ENCODE peak calls at places on chromosomes 11 and 22, in five cellular contexts. M, T, V, U and L are unnamed samples.

GRCh38 chr22:17266261-17266971 is 47.2 kb upstream of the ADA2 start:
- DNase-seq in U (no peak), M (peak), T (no peak), V (no peak), L (no peak)

GRCh38 chr11:65498042-65498726 is 661 bp upstream of the MALAT1 start:
- DNase-seq in T (no peak), M (peak), V (no peak), U (peak), L (no peak)

GRCh38 chr11:62705401-62705800 is 1.8 kb downstream of the BSCL2 start:
- DNase-seq in V (no peak), T (no peak), U (no peak), M (no peak), L (no peak)

GRCh38 chr11:77086521-77087472 is 15.8 kb upstream of the OMP start:
- DNase-seq in M (peak), U (no peak), T (no peak), V (no peak), L (no peak)

GRCh38 chr11:67644042-67644441 is 4.5 kb upstream of the TBX10 start:
- DNase-seq in U (peak), T (no peak), M (peak), V (no peak), L (no peak)

GRCh38 chr11:72604256-72604655 is 70.0 kb downstream of the PDE2A start:
- DNase-seq in V (no peak), M (no peak), U (no peak), T (no peak), L (no peak)

GRCh38 chr11:9069256-9069655 is 22.1 kb downstream of the SCUBE2 start:
- DNase-seq in T (no peak), U (no peak), V (no peak), M (no peak), L (no peak)

GRCh38 chr11:58640386-58641023 is 18.0 kb downstream of the CNTF start:
- DNase-seq in V (no peak), T (no peak), M (no peak), U (no peak), L (no peak)

GRCh38 chr11:105357146-105357545 is 217.6 kb upstream of the CARD18 start:
- DNase-seq in V (no peak), U (no peak), M (no peak), T (no peak), L (no peak)

GRCh38 chr11:121561240-121561639 is 108.5 kb upstream of the SORL1-AS1 start:
- DNase-seq in U (no peak), V (no peak), M (no peak), T (no peak), L (no peak)

GRCh38 chr11:3107608-3108182 is 50.5 kb upstream of the CARS1 start:
- DNase-seq in M (no peak), T (peak), U (no peak), V (no peak), L (no peak)

GRCh38 chr11:1762537-1763302 is 1.0 kb downstream of the CTSD start:
- DNase-seq in M (peak), U (peak), T (no peak), V (no peak), L (no peak)

GRCh38 chr22:38951734-38952133 is 5.7 kb upstream of the APOBEC3A start:
- DNase-seq in V (no peak), M (peak), U (no peak), T (no peak), L (no peak)

GRCh38 chr11:94185387-94186084 is 56.9 kb downstream of the PANX1 start:
- DNase-seq in U (no peak), M (no peak), V (peak), T (no peak), L (no peak)

GRCh38 chr11:117972044-117972443 is 14.2 kb upstream of the IL10RA start:
- DNase-seq in M (no peak), U (no peak), V (no peak), T (no peak), L (no peak)

GRCh38 chr22:35883028-35883620 is 145.5 kb downstream of the RBFOX2 start:
- DNase-seq in M (peak), T (no peak), V (no peak), U (peak), L (no peak)

GRCh38 chr11:60957188-60957587 is 5.2 kb upstream of the SLC15A3 start:
- DNase-seq in T (no peak), U (no peak), V (no peak), M (no peak), L (peak)

GRCh38 chr11:86440305-86440716 is 65.6 kb downstream of the CCDC81 start:
- DNase-seq in T (no peak), V (no peak), U (no peak), M (no peak), L (no peak)

GRCh38 chr11:36041988-36042606 is 98.2 kb downstream of the LDLRAD3 start:
- DNase-seq in M (peak), U (peak), V (no peak), T (no peak), L (no peak)

GRCh38 chr11:40274017-40274416 is 1185.4 kb downstream of the LRRC4C start:
- DNase-seq in U (no peak), T (no peak), M (no peak), V (no peak), L (no peak)

GRCh38 chr11:131371791-131372104 is 1.3 kb downstream of the NTM start:
- DNase-seq in U (no peak), M (no peak), T (no peak), V (no peak), L (no peak)
- H3K27ac ChIP-seq in U (no peak), M (no peak), T (no peak), V (no peak), L (no peak)

DNA sequence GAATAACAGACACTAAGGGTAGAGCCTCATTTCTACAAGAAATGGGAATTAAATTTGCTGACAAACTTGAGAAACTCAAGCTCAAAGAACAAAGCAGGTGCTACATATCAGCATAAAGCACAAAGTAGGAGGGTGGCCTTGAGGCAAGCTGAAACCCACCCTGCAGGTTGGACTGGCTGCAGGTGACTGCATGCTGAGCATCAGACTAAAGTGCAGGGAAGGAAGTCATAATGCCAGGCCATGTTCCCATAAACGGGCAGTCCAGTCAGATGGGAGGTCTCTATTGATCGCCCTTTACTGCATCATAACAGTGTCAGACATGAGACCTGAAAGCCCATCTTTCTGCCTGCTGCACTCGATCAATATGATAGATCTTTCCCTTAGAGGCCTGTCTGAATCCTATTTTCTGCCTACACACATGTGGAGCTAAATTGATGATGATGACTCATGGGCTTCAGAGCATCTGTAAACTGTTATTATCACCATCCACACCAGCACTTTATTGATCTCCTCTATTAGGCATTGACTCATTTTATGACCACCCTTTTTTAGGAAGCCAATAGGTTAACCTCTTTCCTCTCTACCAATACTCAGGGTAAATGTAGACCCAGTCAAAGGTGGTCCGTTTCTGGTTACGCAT is 224.4 kb upstream of the DDI1 start:
- DNase-seq in M (no peak), T (no peak), U (no peak), V (no peak), L (no peak)
- H3K27ac ChIP-seq in M (no peak), T (no peak), U (no peak), V (no peak), L (no peak)

GRCh38 chr11:114152162-114152561 is 92.7 kb downstream of the ZBTB16 start:
- DNase-seq in T (no peak), V (no peak), M (no peak), U (no peak), L (no peak)

GRCh38 chr11:114149689-114150407 is 90.3 kb downstream of the ZBTB16 start:
- DNase-seq in U (no peak), M (no peak), T (no peak), V (no peak), L (no peak)

GRCh38 chr11:114152785-114153184 is 93.3 kb downstream of the ZBTB16 start:
- DNase-seq in U (no peak), V (no peak), T (no peak), M (no peak), L (no peak)

GRCh38 chr11:114151631-114152030 is 92.1 kb downstream of the ZBTB16 start:
- DNase-seq in U (no peak), V (no peak), M (no peak), T (no peak), L (no peak)

DNA sequence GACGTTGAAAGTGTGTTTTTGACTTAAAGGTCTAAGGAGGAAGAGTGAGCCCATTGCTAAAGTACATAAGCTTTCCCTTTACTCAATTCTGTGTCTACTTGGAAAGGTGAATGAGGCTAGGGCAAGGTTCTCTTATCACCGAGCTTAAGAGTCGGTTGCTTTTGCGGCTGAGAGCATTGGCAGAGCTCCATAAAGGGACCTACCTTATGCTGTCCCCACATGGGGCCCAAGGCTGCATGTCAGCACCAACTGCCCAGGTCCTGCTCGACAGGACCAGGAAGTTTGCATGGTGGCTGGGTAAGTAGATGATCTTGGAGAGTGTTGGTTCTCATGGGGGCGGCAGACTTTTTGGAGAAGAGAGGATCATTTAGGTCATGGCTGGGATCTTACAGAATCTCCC is 91.2 kb downstream of the ZBTB16 start:
- DNase-seq in M (peak), T (no peak), U (no peak), V (no peak), L (no peak)
- H3K27ac ChIP-seq in M (no peak), T (peak), U (no peak), V (no peak), L (no peak)

DNA sequence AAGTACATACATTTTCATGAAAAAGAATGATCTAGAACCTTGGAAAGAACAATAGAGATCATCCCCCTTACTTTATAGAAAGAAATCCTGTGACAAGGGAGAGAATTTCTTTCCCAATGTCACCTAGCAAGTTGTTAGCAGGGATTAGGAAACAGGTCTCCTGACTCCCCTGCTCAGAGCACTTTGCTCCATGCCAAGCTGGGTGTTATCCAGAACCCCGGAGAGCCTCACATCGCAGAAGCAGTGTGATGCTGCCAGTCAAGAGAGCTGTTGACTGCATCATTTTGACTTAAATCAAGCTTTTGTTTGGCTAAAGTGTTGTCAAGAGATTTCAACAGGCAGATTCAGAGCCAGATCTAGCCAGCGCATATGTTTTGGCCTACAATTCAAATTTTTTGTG is 3.6 kb upstream of the RRAS2 start:
- DNase-seq in U (no peak), M (no peak), V (no peak), T (no peak), L (no peak)
- H3K27ac ChIP-seq in U (no peak), M (no peak), V (no peak), T (no peak), L (no peak)

GRCh38 chr11:70398834-70399680 is 728 bp downstream of the CTTN start:
- DNase-seq in U (no peak), M (no peak), V (no peak), T (no peak), L (no peak)
- H3K27ac ChIP-seq in U (peak), M (peak), V (peak), T (peak), L (peak)

DNA sequence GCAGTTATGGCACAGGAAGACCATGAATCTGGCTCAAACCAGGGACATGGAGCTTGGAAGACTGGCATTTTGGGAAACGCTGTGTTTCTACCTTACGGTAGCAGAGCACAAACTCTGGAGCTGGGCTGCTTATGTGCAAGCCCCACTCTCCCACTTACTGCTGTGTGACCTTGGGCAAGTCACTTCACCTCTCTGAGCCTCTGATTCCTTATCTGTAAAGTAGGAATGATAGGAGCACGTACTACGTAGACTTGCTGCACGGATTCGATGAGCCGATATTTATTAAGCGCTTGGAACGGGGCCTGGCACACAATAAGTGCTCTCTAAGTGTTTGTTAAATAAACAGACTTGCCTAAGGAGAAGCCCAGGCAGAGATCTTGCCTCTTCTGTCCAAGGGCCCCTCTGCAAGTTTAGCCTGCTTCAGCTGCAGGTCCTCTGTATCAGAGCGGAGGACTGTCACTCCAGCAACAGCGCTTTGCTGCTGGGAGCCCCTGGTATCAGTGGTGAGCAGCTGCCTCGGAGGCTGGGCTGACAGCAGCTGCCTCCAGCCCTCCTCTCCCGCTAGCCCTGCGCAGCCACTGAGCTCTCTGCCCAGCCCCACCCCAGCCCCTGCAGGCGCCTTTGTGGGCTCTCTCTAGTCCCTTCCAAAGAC is 96.9 kb upstream of the ANO1 start:
- DNase-seq in U (no peak), M (no peak), V (no peak), T (no peak), L (no peak)
- H3K27ac ChIP-seq in U (no peak), M (no peak), V (no peak), T (no peak), L (no peak)

GRCh38 chr22:25078591-25078990 is 121.1 kb upstream of the CRYBB3 start:
- DNase-seq in U (no peak), V (no peak), M (no peak), T (no peak), L (no peak)

GRCh38 chr22:25076281-25076680 is 123.4 kb upstream of the CRYBB3 start:
- DNase-seq in T (no peak), M (no peak), U (no peak), V (no peak), L (no peak)

GRCh38 chr22:25080855-25081254 is 118.8 kb upstream of the CRYBB3 start:
- DNase-seq in T (no peak), U (no peak), M (no peak), V (no peak), L (no peak)

GRCh38 chr22:25077056-25077455 is 122.6 kb upstream of the CRYBB3 start:
- DNase-seq in U (no peak), T (no peak), V (no peak), M (no peak), L (no peak)

DNA sequence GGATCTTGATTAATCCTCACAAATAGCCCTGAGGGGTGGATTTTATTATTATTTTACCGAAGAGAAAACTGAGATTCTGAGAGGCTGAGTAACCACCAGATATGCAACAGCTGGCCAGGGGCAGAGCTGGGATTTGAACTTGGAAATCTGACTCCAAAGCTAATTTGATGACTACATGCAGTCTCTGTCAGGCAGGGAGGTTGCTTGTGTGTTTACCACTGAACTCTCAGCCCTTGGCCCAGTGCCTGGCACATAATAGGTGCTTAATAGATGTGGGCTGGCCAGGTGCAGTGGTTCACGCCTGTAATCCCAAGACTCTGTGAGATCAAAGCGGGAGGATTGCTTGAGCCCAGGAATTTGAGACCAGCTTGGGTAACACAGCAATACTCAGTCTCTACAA is 121.7 kb upstream of the CRYBB3 start:
- DNase-seq in U (no peak), V (no peak), M (no peak), T (no peak), L (no peak)
- H3K27ac ChIP-seq in U (no peak), V (no peak), M (no peak), T (no peak), L (no peak)

GRCh38 chr22:46776486-46776826 is 14.0 kb downstream of the TBC1D22A start:
- DNase-seq in T (no peak), U (no peak), M (no peak), V (no peak), L (no peak)
- H3K27ac ChIP-seq in T (peak), U (peak), M (no peak), V (no peak), L (no peak)

GRCh38 chr11:8017894-8018741 is 31.0 kb downstream of the EIF3F start:
- DNase-seq in T (peak), M (no peak), V (no peak), U (no peak), L (no peak)
- H3K27ac ChIP-seq in T (peak), M (no peak), V (no peak), U (no peak), L (no peak)

GRCh38 chr11:536841-537621 is at the start of gene LRRC56:
- DNase-seq in T (peak), V (peak), U (peak), M (peak), L (no peak)

GRCh38 chr11:534197-534591 is 1.2 kb downstream of the HRAS start:
- DNase-seq in T (no peak), M (no peak), U (no peak), V (no peak), L (no peak)

GRCh38 chr11:537622-538430 is 499 bp downstream of the LRRC56 start:
- DNase-seq in M (no peak), V (no peak), U (no peak), T (no peak), L (no peak)

GRCh38 chr11:534592-535518 is 521 bp downstream of the HRAS start:
- DNase-seq in U (no peak), T (no peak), M (peak), V (no peak), L (peak)

GRCh38 chr11:535519-536454 is at the start of gene HRAS:
- DNase-seq in T (peak), V (peak), U (peak), M (peak), L (peak)
- H3K27ac ChIP-seq in T (peak), V (no peak), U (peak), M (peak), L (peak)